ENCODE peak calls at places on chromosomes 1 and 21, in eight cellular contexts. G is K562, X is HepG2, U is IMR-90, I is GM23338, T is astrocyte, R is fibroblast of lung, J is neural progenitor cell. W is an unnamed sample.

GRCh38 chr21:42555756-42556438 is 42.2 kb downstream of the SLC37A1 start:
- DNase-seq in G (no peak), X (no peak), U (no peak), I (no peak), T (no peak), R (no peak), J (no peak), W (no peak)

GRCh38 chr1:12617511-12617900 is 504 bp downstream of the DHRS3 start:
- DNase-seq in G (no peak), X (peak), U (no peak), I (peak), T (no peak), R (no peak), J (no peak), W (no peak)

GRCh38 chr1:26705788-26706237 is 10.0 kb downstream of the ARID1A start:
- DNase-seq in G (no peak), X (peak), U (peak), I (no peak), T (peak), R (peak), J (no peak), W (peak)

GRCh38 chr1:233113009-233113712 is 162.8 kb downstream of the NTPCR start:
- DNase-seq in G (peak), X (peak), U (peak), I (peak), T (peak), R (peak), J (peak), W (peak)

GRCh38 chr1:151098126-151098525 is 27.6 kb downstream of the GABPB2 start:
- DNase-seq in G (no peak), X (no peak), U (no peak), I (no peak), T (no peak), R (no peak), J (no peak), W (no peak)

GRCh38 chr1:82318921-82319320 is 518.2 kb downstream of the ADGRL2 start:
- DNase-seq in G (no peak), X (no peak), U (no peak), I (no peak), T (peak), R (peak), J (no peak), W (no peak)

GRCh38 chr21:25385912-25386474 is 221.3 kb downstream of the MRPL39 start:
- DNase-seq in G (peak), X (peak), U (peak), I (peak), T (peak), R (peak), J (peak), W (peak)

GRCh38 chr1:246178902-246179301 is 328.2 kb downstream of the SMYD3 start:
- DNase-seq in G (no peak), X (peak), U (no peak), I (no peak), T (no peak), R (no peak), J (no peak), W (no peak)

GRCh38 chr1:9960705-9961562 is 17.7 kb downstream of the NMNAT1 start:
- DNase-seq in G (no peak), X (no peak), U (no peak), I (peak), T (no peak), R (peak), J (peak), W (no peak)

GRCh38 chr1:61254629-61255323 is 172.4 kb downstream of the NFIA start:
- DNase-seq in G (no peak), X (no peak), U (peak), I (no peak), T (no peak), R (no peak), J (no peak), W (peak)

GRCh38 chr1:37989381-37989930 is 366 bp downstream of the SF3A3 start:
- DNase-seq in G (peak), X (no peak), U (peak), I (peak), T (peak), R (peak), J (peak), W (peak)

GRCh38 chr1:76147917-76148316 is 73.4 kb downstream of the ST6GALNAC3 start:
- DNase-seq in G (no peak), X (no peak), U (no peak), I (no peak), T (no peak), R (no peak), J (no peak), W (no peak)

GRCh38 chr1:241356519-241357365 is at the start of gene RGS7:
- DNase-seq in G (no peak), X (peak), U (peak), I (peak), T (peak), R (peak), J (peak), W (peak)

DNA sequence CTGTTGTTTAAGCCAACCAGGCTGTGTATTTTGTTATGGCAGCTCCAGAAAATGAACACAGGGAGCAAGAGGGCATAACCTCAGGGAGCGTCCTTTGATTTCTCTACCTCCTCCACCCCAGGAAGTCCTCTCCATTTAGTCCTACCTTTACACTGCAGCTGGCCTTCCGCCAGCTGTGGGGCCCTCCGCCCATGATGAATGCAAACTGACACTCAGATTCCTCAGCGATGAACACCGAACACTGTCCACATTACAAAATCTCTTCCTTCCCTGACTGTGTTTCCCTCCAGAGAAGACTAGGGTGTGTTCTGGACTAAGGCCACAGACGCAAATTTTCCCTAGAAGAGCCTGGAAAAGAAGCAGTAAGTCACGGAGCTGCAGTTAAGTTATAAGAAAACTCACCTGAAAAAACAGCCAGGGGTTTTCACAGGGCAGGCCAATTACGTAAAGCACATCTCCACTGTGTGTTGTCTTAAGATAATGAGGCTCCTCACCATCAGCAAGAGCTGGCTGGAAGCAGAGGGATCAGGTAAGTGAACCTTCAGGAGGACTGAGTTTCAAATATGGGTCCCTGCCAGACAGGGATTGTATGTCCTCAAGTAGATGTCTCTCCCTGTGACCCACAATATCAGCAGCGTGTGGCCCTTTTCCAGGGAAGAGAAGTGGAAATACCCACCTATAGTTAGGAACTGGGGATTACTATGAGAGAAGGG is 46.3 kb upstream of the ATP1B1 start:
- DNase-seq in G (no peak), X (peak), U (no peak), I (no peak), T (no peak), R (no peak), J (no peak), W (peak)
- H2AFZ ChIP-seq in G (no peak), X (peak), U (no peak), I (no peak), T (no peak), R (no peak), J (no peak), W (no peak)

DNA sequence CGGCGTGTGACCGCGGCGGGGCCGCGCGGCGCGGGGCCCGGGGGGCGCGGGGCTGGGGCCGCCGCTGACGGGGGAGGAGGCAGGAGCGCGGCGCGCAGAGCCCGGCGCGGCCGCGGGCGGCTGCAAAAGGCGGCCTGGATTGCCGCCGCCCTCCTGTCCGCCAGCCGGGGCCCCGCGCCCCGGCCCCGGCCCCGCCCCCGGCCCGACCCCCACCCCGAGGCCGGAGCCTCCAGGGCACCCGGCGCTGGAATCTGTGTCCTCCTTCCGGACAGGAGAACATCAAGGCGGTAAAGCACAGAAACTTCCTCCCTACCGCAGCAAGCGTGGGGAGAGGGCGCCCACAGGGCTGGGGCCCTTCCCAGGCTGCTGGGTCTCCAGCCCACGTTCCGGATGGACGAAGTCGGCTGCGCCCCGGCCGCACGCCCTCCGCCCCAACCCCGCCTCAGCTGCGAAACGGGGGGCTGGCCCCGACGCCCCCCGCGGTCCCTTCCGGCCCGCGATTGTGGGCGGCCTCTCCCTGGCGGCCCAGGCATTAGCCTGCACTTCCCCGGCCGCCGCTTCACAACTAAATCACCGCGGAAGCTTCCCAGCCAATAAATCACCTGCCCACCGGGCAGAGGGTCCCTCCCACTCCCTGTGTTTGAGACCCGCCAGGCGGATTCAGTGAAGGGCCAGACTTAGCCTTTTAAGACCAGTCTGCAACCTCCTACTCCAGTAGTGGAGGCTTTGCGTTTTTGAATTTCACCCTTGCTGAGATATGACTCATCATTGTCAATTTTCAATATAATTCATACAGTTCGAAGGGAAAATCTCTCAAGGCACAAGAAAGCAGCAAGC is 106.0 kb downstream of the SLC45A1 start:
- DNase-seq in G (peak), X (peak), U (peak), I (peak), T (peak), R (peak), J (peak), W (peak)
- H2AFZ ChIP-seq in G (peak), X (no peak), U (peak), I (no peak), T (peak), R (no peak), J (peak), W (peak)

GRCh38 chr1:221563476-221563921 is 178.4 kb downstream of the DUSP10 start:
- DNase-seq in G (no peak), X (no peak), U (no peak), I (no peak), T (no peak), R (no peak), J (no peak), W (no peak)
- H2AFZ ChIP-seq in G (no peak), X (no peak), U (no peak), I (peak), T (no peak), R (no peak), J (no peak), W (no peak)

GRCh38 chr1:84101204-84101603 is 42.9 kb upstream of the PRKACB start:
- DNase-seq in G (no peak), X (no peak), U (no peak), I (no peak), T (no peak), R (no peak), J (no peak), W (no peak)

GRCh38 chr1:84108900-84109578 is 35.0 kb upstream of the PRKACB start:
- DNase-seq in G (no peak), X (no peak), U (no peak), I (no peak), T (no peak), R (no peak), J (no peak), W (no peak)

GRCh38 chr1:84107955-84108354 is 36.1 kb upstream of the PRKACB start:
- DNase-seq in G (no peak), X (no peak), U (no peak), I (no peak), T (no peak), R (no peak), J (no peak), W (no peak)

DNA sequence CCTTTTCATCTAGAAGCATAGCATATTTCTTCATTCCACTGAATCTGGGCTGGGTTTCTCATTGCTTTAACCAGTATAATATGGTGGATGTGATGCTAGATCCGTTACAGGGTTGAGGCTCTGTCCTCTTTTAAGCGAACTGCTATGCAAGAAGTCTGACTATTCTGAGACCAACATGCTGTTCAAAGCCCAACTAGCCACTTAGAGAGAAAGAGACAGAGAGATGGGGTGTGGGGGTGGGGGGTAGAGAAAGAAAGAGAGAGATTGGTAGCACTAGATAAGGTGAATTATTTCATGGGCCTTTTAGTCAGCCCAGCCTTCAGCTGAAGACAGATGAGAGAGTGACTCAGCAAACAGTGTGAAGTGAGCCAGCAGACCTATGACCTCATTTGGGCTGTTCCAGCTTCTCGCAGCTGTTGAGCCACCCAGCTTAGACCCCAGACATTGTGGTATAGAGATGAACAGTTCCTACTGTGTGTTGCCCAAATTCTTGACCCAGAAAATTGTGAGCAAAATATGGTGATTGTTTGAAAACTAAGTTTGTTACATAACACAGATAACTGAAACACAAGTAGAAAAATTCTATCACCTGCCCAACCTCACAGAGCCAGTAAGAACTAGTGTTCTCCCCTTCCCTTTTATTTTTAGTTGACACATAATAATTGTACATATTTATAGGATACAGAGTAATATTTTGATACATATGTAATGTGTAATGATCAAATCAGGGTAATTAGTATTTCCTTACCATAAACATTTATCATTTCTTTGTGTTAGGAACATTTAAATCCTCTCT is 40.7 kb upstream of the PRKACB start:
- DNase-seq in G (peak), X (peak), U (peak), I (peak), T (peak), R (peak), J (peak), W (peak)
- H2AFZ ChIP-seq in G (peak), X (no peak), U (no peak), I (no peak), T (no peak), R (no peak), J (no peak), W (no peak)

DNA sequence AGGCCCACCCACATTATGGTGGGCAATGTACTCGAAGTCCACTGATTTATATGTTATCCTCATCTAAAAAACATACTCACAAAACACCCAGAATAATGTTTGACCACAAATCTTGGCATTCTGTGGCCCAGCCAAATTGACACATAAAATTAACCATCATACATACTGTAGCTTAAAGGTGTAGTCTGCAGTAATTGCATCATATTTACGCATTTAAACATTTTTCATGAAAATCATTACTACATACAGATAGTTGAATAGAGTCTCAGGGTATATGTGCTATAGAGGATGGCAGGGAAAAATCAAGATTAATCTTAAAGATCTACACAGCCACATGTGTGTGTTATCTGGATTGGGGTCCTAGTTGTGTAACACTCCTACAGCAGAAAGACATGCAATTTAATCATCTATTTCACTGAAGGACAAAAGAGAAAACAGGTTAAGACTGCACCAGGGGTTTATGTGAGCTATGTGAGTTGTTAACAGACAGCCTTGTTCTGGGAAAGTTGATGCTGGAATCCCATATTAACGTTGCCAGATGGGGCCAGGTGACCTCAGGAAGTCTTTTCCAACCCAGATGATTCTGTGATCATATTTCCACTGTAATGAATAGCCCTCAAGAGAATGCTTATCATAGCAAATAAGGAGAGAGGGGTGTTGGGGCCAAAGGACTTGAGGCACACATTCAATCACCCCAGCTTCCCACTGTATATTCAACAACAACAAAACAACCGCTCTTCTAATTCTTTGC is 14.3 kb downstream of the ZNF697 start:
- DNase-seq in G (no peak), X (no peak), U (no peak), I (no peak), T (no peak), R (no peak), J (no peak), W (no peak)
- H2AFZ ChIP-seq in G (no peak), X (no peak), U (no peak), I (no peak), T (no peak), R (no peak), J (no peak), W (no peak)

GRCh38 chr1:203650012-203650836 is 23.6 kb downstream of the ATP2B4 start:
- DNase-seq in G (peak), X (no peak), U (peak), I (peak), T (peak), R (peak), J (peak), W (peak)
- H2AFZ ChIP-seq in G (peak), X (no peak), U (peak), I (peak), T (peak), R (no peak), J (peak), W (peak)

GRCh38 chr1:205680073-205680851 is at the start of gene SLC45A3:
- DNase-seq in G (peak), X (no peak), U (no peak), I (peak), T (no peak), R (no peak), J (peak), W (peak)

GRCh38 chr1:205676002-205676401 is 4.3 kb downstream of the SLC45A3 start:
- DNase-seq in G (no peak), X (peak), U (no peak), I (no peak), T (no peak), R (no peak), J (no peak), W (no peak)

GRCh38 chr1:205677152-205677551 is 3.2 kb downstream of the SLC45A3 start:
- DNase-seq in G (no peak), X (peak), U (no peak), I (no peak), T (no peak), R (no peak), J (no peak), W (no peak)

GRCh38 chr1:205676597-205676996 is 3.7 kb downstream of the SLC45A3 start:
- DNase-seq in G (no peak), X (no peak), U (no peak), I (no peak), T (no peak), R (no peak), J (no peak), W (no peak)

DNA sequence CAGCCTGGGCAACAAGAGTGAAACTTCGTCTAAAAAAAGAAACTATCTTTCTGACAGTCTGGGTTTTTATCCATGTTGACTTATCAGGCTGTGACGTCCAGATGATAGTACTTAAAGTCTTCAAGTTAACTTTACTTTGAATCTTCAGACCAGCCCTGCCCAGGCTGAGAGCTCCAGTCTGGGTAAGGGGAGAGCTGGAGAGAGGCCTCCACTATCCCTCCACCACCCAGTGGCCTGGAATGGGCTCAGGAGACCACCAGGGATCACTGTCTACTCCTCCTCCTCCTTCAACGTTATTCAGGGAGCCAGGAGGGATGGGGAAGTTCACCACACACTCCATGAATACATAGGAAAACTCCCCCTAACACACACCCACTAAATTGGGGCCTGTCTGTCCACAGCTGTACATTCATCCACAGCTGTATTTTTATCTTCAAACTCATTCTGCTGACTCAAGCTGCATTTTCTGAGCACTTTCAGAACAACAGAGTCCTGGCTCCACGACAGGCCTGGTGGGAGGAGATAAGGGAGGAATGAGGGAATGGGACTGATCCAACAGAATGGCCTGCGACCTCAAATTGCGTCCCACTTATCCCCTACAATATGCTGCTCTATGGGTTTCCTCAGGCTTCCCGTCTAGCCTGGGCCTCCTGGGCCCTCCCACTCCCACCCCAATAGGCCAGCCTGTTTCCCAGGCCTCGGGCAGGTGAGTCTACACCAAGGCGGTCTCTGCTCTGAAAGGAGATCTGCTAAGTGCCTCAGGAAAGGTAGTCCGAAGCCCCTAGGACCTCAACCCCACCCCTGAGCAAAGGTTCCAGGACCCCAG is 1.8 kb downstream of the SLC45A3 start:
- DNase-seq in G (peak), X (no peak), U (peak), I (no peak), T (peak), R (peak), J (no peak), W (peak)
- H2AFZ ChIP-seq in G (peak), X (no peak), U (peak), I (no peak), T (peak), R (no peak), J (no peak), W (no peak)

GRCh38 chr1:36497207-36497606 is 14.5 kb upstream of the CSF3R start:
- DNase-seq in G (no peak), X (no peak), U (no peak), I (no peak), T (no peak), R (no peak), J (no peak), W (no peak)
- H2AFZ ChIP-seq in G (no peak), X (no peak), U (no peak), I (no peak), T (no peak), R (no peak), J (no peak), W (no peak)

W was measured in GM23248.